ENCODE peak calls at places on chromosomes 12 and 14, in six cellular contexts. One of them, this sample, is unnamed.
A peak's percentile ranks its signal among the peaks of the same experiment; 100 is the strongest.

GRCh38 chr12:10497602-10498001 is 8.1 kb upstream of the EIF2S3B start:
- DNase-seq in lower leg skin: no peak
- DNase-seq in cardiac muscle cell: no peak
- DNase-seq in tibial artery: no peak
- DNase-seq in A549: no peak
- DNase-seq in tibial nerve: no peak
- DNase-seq in this sample: no peak

GRCh38 chr12:95674631-95675030 is 115.9 kb downstream of the NTN4 start:
- DNase-seq in tibial artery: no peak
- DNase-seq in tibial nerve: no peak
- DNase-seq in A549: no peak
- DNase-seq in cardiac muscle cell: peak; percentile 68
- DNase-seq in lower leg skin: no peak
- DNase-seq in this sample: no peak

GRCh38 chr12:92294676-92295440 is 149.2 kb upstream of the BTG1 start:
- DNase-seq in cardiac muscle cell: no peak
- DNase-seq in A549: no peak
- DNase-seq in lower leg skin: no peak
- DNase-seq in tibial artery: no peak
- DNase-seq in tibial nerve: no peak
- DNase-seq in this sample: no peak

GRCh38 chr12:12492547-12492946 is 70.1 kb downstream of the DUSP16 start:
- DNase-seq in tibial artery: no peak
- DNase-seq in cardiac muscle cell: no peak
- DNase-seq in A549: no peak
- DNase-seq in tibial nerve: no peak
- DNase-seq in lower leg skin: no peak
- DNase-seq in this sample: no peak

GRCh38 chr14:105064721-105065143 is 498 bp downstream of the GPR132 start:
- DNase-seq in tibial artery: peak; percentile 68
- DNase-seq in A549: no peak
- DNase-seq in cardiac muscle cell: no peak
- DNase-seq in tibial nerve: no peak
- DNase-seq in lower leg skin: no peak
- DNase-seq in this sample: no peak

GRCh38 chr12:89251326-89252237 is 100.7 kb downstream of the DUSP6 start:
- DNase-seq in cardiac muscle cell: no peak
- DNase-seq in tibial artery: no peak
- DNase-seq in tibial nerve: no peak
- DNase-seq in lower leg skin: no peak
- DNase-seq in A549: no peak
- DNase-seq in this sample: no peak

GRCh38 chr14:68178282-68178681 is 358.7 kb downstream of the RAD51B start:
- DNase-seq in tibial nerve: no peak
- DNase-seq in cardiac muscle cell: no peak
- DNase-seq in tibial artery: no peak
- DNase-seq in A549: no peak
- DNase-seq in lower leg skin: no peak
- DNase-seq in this sample: no peak

GRCh38 chr12:14833952-14834351 is 9.4 kb downstream of the ART4 start:
- DNase-seq in tibial nerve: no peak
- DNase-seq in cardiac muscle cell: no peak
- DNase-seq in A549: no peak
- DNase-seq in tibial artery: no peak
- DNase-seq in lower leg skin: no peak
- DNase-seq in this sample: no peak

GRCh38 chr12:5733136-5733755 is 211.8 kb downstream of the ANO2 start:
- DNase-seq in tibial nerve: no peak
- DNase-seq in cardiac muscle cell: no peak
- DNase-seq in tibial artery: no peak
- DNase-seq in lower leg skin: no peak
- DNase-seq in A549: no peak
- DNase-seq in this sample: no peak

GRCh38 chr12:121352053-121353018 is at the start of gene ANAPC5:
- DNase-seq in tibial nerve: peak; percentile 90
- DNase-seq in lower leg skin: peak; percentile 97
- DNase-seq in cardiac muscle cell: peak; percentile 97
- DNase-seq in A549: peak; percentile 99
- DNase-seq in tibial artery: peak; percentile 98
- DNase-seq in this sample: peak; percentile 99

DNA sequence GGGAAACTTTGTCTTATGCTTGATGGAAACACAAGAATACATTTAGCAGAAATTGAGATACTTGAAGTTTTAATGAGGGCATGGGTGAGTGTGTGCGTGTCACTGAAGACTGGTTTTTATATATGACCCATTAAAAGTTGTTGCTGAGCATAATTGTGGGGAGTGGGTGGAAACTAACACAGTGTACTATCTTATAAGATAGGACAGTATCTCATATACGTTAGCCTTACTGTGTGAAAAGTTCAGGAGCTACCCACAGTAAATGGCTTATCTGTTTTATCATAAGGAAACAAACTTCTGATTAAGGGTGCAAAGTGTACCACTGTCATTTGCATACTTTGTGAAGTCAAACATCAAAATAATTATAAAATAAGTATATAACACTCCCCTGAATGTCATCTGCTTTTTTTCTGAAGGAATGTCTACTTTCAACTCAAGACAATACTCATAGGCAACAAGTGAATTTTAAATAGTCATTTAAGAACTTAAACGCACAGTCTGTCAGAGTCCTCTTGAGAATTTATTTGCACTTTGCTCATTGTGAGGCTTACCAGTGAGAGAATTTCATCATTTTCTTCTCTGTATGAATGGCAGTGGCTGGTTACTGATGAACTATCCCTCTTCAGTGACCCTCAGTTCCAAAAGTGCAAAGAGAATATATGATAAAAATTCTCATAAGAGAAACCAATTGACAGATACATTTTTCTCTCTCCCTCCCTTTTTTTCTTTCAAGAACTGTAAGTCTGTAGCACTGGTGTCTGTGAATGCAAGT is 4.2 kb downstream of the PDE3A start:
- DNase-seq in cardiac muscle cell: no peak
- DNase-seq in lower leg skin: no peak
- DNase-seq in tibial nerve: no peak
- DNase-seq in A549: no peak
- DNase-seq in tibial artery: no peak
- DNase-seq in this sample: no peak
- H3K4me3 ChIP-seq in cardiac muscle cell: no peak overlapping the region
- H3K4me3 ChIP-seq in lower leg skin: no peak overlapping the region
- H3K4me3 ChIP-seq in tibial nerve: no peak overlapping the region
- H3K4me3 ChIP-seq in A549: peak overlapping the region; percentile 75
- H3K4me3 ChIP-seq in tibial artery: peak overlapping the region; percentile 71
- H3K4me3 ChIP-seq in this sample: no peak overlapping the region

GRCh38 chr14:72726444-72726843 is 167.5 kb downstream of the DPF3 start:
- DNase-seq in tibial nerve: no peak
- DNase-seq in cardiac muscle cell: no peak
- DNase-seq in A549: no peak
- DNase-seq in lower leg skin: no peak
- DNase-seq in tibial artery: no peak
- DNase-seq in this sample: no peak

GRCh38 chr14:72721042-72721540 is 172.8 kb downstream of the DPF3 start:
- DNase-seq in lower leg skin: no peak
- DNase-seq in cardiac muscle cell: no peak
- DNase-seq in tibial artery: no peak
- DNase-seq in tibial nerve: no peak
- DNase-seq in A549: no peak
- DNase-seq in this sample: no peak

GRCh38 chr14:72722201-72722785 is 171.6 kb downstream of the DPF3 start:
- DNase-seq in A549: no peak
- DNase-seq in lower leg skin: no peak
- DNase-seq in tibial artery: no peak
- DNase-seq in cardiac muscle cell: no peak
- DNase-seq in tibial nerve: no peak
- DNase-seq in this sample: no peak

DNA sequence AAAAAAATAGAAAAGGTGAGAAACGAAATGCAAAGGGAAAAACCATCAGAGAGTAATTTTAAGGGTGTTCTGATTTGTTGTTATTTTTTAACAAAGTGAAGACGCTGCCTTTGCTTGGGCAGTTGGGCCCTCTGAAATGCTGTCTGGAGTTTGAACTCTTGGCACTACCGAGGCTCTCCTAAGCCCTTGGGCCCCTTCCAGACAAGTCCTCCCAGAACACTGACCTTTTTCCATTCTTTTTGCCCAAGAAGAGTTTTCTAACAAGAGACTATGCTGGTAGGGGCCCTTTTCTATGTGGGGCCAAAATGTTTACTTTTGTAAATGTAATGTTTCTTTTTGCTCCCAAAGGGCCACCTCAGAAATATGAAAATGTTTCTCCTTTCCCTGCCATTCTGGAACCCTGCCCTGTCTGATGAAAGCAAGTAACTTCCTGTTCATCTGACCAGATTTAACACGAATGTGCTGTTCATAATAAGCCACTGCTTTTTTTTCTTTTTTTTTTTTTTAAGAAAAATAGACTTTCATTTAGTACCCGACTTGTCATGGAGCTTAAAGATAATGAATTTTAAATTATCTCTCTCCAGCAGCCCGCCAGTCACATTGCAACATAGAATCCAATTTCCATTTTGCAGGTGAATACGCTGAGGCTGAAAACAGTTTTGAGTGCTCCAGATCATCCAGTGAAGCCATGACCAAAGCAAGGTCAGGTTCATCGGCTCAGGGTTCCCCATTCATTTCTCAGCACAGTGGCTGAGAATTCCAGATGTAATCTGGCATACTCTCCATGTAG is 170.0 kb downstream of the DPF3 start:
- DNase-seq in A549: no peak
- DNase-seq in tibial artery: no peak
- DNase-seq in cardiac muscle cell: no peak
- DNase-seq in tibial nerve: no peak
- DNase-seq in lower leg skin: no peak
- DNase-seq in this sample: no peak
- H3K4me3 ChIP-seq in A549: no peak overlapping the region
- H3K4me3 ChIP-seq in tibial artery: no peak overlapping the region
- H3K4me3 ChIP-seq in cardiac muscle cell: no peak overlapping the region
- H3K4me3 ChIP-seq in tibial nerve: no peak overlapping the region
- H3K4me3 ChIP-seq in lower leg skin: no peak overlapping the region
- H3K4me3 ChIP-seq in this sample: no peak overlapping the region

GRCh38 chr14:58331111-58331510 is 32.8 kb downstream of the ARID4A start:
- DNase-seq in tibial nerve: peak; percentile 76
- DNase-seq in lower leg skin: peak; percentile 84
- DNase-seq in tibial artery: peak; percentile 86
- DNase-seq in A549: peak; percentile 11
- DNase-seq in cardiac muscle cell: peak; percentile 80
- DNase-seq in this sample: peak; percentile 100
- H3K4me3 ChIP-seq in tibial nerve: peak overlapping the region; percentile 2
- H3K4me3 ChIP-seq in lower leg skin: no peak overlapping the region
- H3K4me3 ChIP-seq in tibial artery: peak overlapping the region; percentile 13
- H3K4me3 ChIP-seq in A549: no peak overlapping the region
- H3K4me3 ChIP-seq in cardiac muscle cell: no peak overlapping the region
- H3K4me3 ChIP-seq in this sample: peak overlapping the region; percentile 33

DNA sequence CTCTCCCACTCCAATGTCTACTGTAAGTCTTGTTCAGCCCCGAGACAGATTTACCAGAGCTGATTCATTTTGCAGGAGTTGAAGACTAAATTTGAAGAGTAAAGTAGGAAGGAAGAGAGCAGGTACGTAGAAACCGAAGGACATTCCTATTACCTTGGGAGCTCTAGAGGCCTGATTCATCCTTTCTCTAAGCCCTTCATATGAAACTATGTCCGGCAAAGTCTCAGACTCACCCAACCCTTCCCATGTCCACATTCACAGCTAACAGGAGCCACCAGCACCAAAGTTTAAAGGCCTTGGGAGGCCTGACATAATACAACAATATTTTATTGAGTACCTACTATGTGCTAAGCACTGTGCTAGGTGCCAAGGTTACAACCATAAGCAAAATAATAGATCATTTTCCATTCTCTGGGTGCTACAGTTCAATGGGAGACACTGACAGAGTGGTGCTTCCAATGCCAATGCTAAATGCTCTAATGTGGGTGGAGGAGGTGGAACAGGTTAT is 86.6 kb downstream of the PHLDA1 start:
- DNase-seq in lower leg skin: no peak
- DNase-seq in cardiac muscle cell: no peak
- DNase-seq in A549: no peak
- DNase-seq in tibial nerve: no peak
- DNase-seq in tibial artery: no peak
- DNase-seq in this sample: no peak
- H3K4me3 ChIP-seq in lower leg skin: no peak overlapping the region
- H3K4me3 ChIP-seq in cardiac muscle cell: no peak overlapping the region
- H3K4me3 ChIP-seq in A549: no peak overlapping the region
- H3K4me3 ChIP-seq in tibial nerve: no peak overlapping the region
- H3K4me3 ChIP-seq in tibial artery: no peak overlapping the region
- H3K4me3 ChIP-seq in this sample: no peak overlapping the region

GRCh38 chr12:109222062-109222461 is 87.0 kb downstream of the FOXN4 start:
- DNase-seq in tibial nerve: no peak
- DNase-seq in A549: no peak
- DNase-seq in cardiac muscle cell: no peak
- DNase-seq in tibial artery: no peak
- DNase-seq in lower leg skin: no peak
- DNase-seq in this sample: no peak
- H3K4me3 ChIP-seq in tibial nerve: no peak overlapping the region
- H3K4me3 ChIP-seq in A549: no peak overlapping the region
- H3K4me3 ChIP-seq in cardiac muscle cell: no peak overlapping the region
- H3K4me3 ChIP-seq in tibial artery: no peak overlapping the region
- H3K4me3 ChIP-seq in lower leg skin: no peak overlapping the region
- H3K4me3 ChIP-seq in this sample: no peak overlapping the region

GRCh38 chr12:94261781-94262180 is 113.4 kb downstream of the PLXNC1 start:
- DNase-seq in cardiac muscle cell: no peak
- DNase-seq in lower leg skin: no peak
- DNase-seq in tibial artery: no peak
- DNase-seq in tibial nerve: no peak
- DNase-seq in A549: no peak
- DNase-seq in this sample: no peak
- H3K4me3 ChIP-seq in cardiac muscle cell: no peak overlapping the region
- H3K4me3 ChIP-seq in lower leg skin: no peak overlapping the region
- H3K4me3 ChIP-seq in tibial artery: peak overlapping the region; percentile 67
- H3K4me3 ChIP-seq in tibial nerve: peak overlapping the region; percentile 59
- H3K4me3 ChIP-seq in A549: no peak overlapping the region
- H3K4me3 ChIP-seq in this sample: peak overlapping the region; percentile 68

DNA sequence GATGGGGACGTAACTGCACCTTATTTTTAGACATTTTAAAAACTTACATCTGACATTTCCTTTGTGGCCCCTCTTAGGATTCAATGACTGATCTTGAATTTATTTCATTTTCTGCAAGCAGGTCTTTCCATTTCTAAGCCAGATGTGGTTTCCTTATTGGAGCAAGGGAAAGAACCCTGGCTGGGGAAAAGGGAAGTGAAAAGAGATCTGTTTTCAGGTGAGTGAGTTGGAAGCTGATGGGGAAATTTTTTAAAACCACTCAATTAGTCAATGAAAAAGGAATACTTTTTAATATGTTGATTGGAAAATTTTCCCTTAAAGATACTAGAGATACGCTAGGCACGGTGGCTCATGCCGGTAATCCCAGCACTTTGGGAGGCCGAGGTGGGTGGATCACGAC is 2.6 kb downstream of the ZNF140 start:
- DNase-seq in cardiac muscle cell: no peak
- DNase-seq in tibial artery: no peak
- DNase-seq in lower leg skin: no peak
- DNase-seq in A549: no peak
- DNase-seq in tibial nerve: no peak
- DNase-seq in this sample: no peak
- H3K4me3 ChIP-seq in cardiac muscle cell: no peak overlapping the region
- H3K4me3 ChIP-seq in tibial artery: no peak overlapping the region
- H3K4me3 ChIP-seq in lower leg skin: no peak overlapping the region
- H3K4me3 ChIP-seq in A549: no peak overlapping the region
- H3K4me3 ChIP-seq in tibial nerve: no peak overlapping the region
- H3K4me3 ChIP-seq in this sample: no peak overlapping the region

This sample was measured in Jurkat, Clone E6-1.